ENCODE peak calls at places on chromosomes 13 and 19, in six cellular contexts. G is iris pigment epithelial cell; V is activated CD4-positive, alpha-beta T cell treated with anti-CD3 and anti-CD28 coated beads for 48 hours; S is GM12865; H is KBM-7; J is left ventricle myocardium inferior. T is an unnamed sample.

GRCh38 chr19:17079710-17080440 is 4.3 kb downstream of the MYO9B start:
- DNase-seq in G (peak; percentile 99), V (peak; percentile 81), S (peak; percentile 97), H (no peak), J (peak; percentile 61), T (peak; percentile 8)

GRCh38 chr13:77752512-77753069 is 55.1 kb downstream of the SLAIN1 start:
- DNase-seq in G (no peak), V (no peak), S (no peak), H (no peak), J (no peak), T (no peak)

GRCh38 chr19:42028304-42029216 is 34.5 kb upstream of the ATP1A3 start:
- DNase-seq in G (no peak), V (peak; percentile 61), S (peak; percentile 10), H (peak; percentile 62), J (no peak), T (no peak)

GRCh38 chr19:1169921-1170885 is 3.9 kb downstream of the SBNO2 start:
- DNase-seq in G (peak; percentile 39), V (no peak), S (no peak), H (no peak), J (no peak), T (no peak)

GRCh38 chr13:73938375-73939070 is 195.7 kb downstream of the KLF12 start:
- DNase-seq in G (peak; percentile 96), V (no peak), S (no peak), H (no peak), J (no peak), T (no peak)

GRCh38 chr13:22017226-22017625 is 346.4 kb downstream of the FGF9 start:
- DNase-seq in G (no peak), V (no peak), S (peak; percentile 50), H (peak; percentile 89), J (no peak), T (peak; percentile 12)

GRCh38 chr19:51664997-51665396 is 18.4 kb upstream of the SIGLEC14 start:
- DNase-seq in G (peak; percentile 18), V (no peak), S (no peak), H (no peak), J (no peak), T (no peak)

GRCh38 chr13:72983085-72983768 is 75.6 kb upstream of the KLF5 start:
- DNase-seq in G (peak; percentile 92), V (no peak), S (no peak), H (no peak), J (no peak), T (no peak)

GRCh38 chr19:46739290-46739771 is 6.5 kb upstream of the FKRP start:
- DNase-seq in G (no peak), V (no peak), S (no peak), H (no peak), J (peak; percentile 90), T (no peak)

GRCh38 chr19:1465191-1466016 is 13.6 kb downstream of the C19orf25 start:
- DNase-seq in G (peak; percentile 48), V (no peak), S (no peak), H (no peak), J (no peak), T (no peak)

GRCh38 chr13:56706485-56706884 is 434.2 kb upstream of the PRR20A start:
- DNase-seq in G (no peak), V (no peak), S (no peak), H (no peak), J (no peak), T (no peak)

GRCh38 chr19:28940751-28941500 is 272.0 kb downstream of the UQCRFS1 start:
- DNase-seq in G (peak; percentile 8), V (no peak), S (no peak), H (no peak), J (no peak), T (no peak)

GRCh38 chr19:47464619-47465018 is 7.1 kb downstream of the SLC8A2 start:
- DNase-seq in G (no peak), V (no peak), S (no peak), H (no peak), J (no peak), T (no peak)

GRCh38 chr13:94726425-94726824 is 14.1 kb upstream of the SOX21 start:
- DNase-seq in G (no peak), V (no peak), S (no peak), H (no peak), J (no peak), T (no peak)

GRCh38 chr19:7605490-7606222 is 10.0 kb downstream of the CAMSAP3 start:
- DNase-seq in G (peak; percentile 38), V (peak; percentile 69), S (peak; percentile 67), H (peak; percentile 70), J (no peak), T (no peak)